ENCODE peak calls at places on chromosomes 11 and 22, in five cellular contexts. K is fibroblast of the aortic adventitia, R is RWPE1, M is uterus, O is testis. D is an unnamed sample.

GRCh38 chr22:32206774-32207758 is 2.2 kb upstream of the RFPL2 start:
- DNase-seq in K (peak), R (no peak), M (no peak), O (no peak), D (no peak)

GRCh38 chr11:114448749-114449484 is 9.7 kb downstream of the REXO2 start:
- DNase-seq in K (peak), R (no peak), M (no peak), O (no peak), D (no peak)

GRCh38 chr11:111352935-111353695 is 26.0 kb downstream of the POU2AF1 start:
- DNase-seq in K (no peak), R (no peak), M (peak), O (peak), D (no peak)

GRCh38 chr22:30243671-30244465 is 2.7 kb downstream of the LIF start:
- DNase-seq in K (no peak), R (no peak), M (no peak), O (no peak), D (no peak)

GRCh38 chr11:131373326-131373725 is 2.9 kb downstream of the NTM start:
- DNase-seq in K (no peak), R (no peak), M (no peak), O (no peak), D (no peak)

GRCh38 chr22:47168900-47169800 is 406.7 kb downstream of the TBC1D22A start:
- DNase-seq in K (peak), R (no peak), M (no peak), O (no peak), D (no peak)

GRCh38 chr22:35451602-35452001 is 51.7 kb downstream of the MCM5 start:
- DNase-seq in K (no peak), R (no peak), M (no peak), O (no peak), D (no peak)

GRCh38 chr11:64259533-64260067 is 8.3 kb downstream of the PLCB3 start:
- DNase-seq in K (no peak), R (no peak), M (no peak), O (no peak), D (no peak)

GRCh38 chr11:26297179-26297970 is 34.6 kb upstream of the ANO3 start:
- DNase-seq in K (peak), R (peak), M (no peak), O (no peak), D (no peak)

GRCh38 chr11:116861539-116861938 is 24.1 kb upstream of the APOA1 start:
- DNase-seq in K (peak), R (peak), M (no peak), O (no peak), D (no peak)

GRCh38 chr11:133917921-133918605 is 38.7 kb downstream of the IGSF9B start:
- DNase-seq in K (no peak), R (no peak), M (no peak), O (peak), D (no peak)

GRCh38 chr11:925158-925495 is 543 bp upstream of the AP2A2 start:
- DNase-seq in K (no peak), R (no peak), M (peak), O (no peak), D (no peak)

GRCh38 chr11:79691445-79691844 is 250.6 kb upstream of the TENM4 start:
- DNase-seq in K (no peak), R (no peak), M (no peak), O (no peak), D (no peak)

GRCh38 chr22:40263191-40263590 is 83.1 kb upstream of the ADSL start:
- DNase-seq in K (peak), R (no peak), M (peak), O (no peak), D (no peak)

GRCh38 chr11:61679301-61679700 is 890 bp upstream of the DAGLA start:
- DNase-seq in K (no peak), R (no peak), M (no peak), O (peak), D (no peak)

GRCh38 chr22:37331034-37331428 is 48.7 kb downstream of the CYTH4 start:
- DNase-seq in K (peak), R (peak), M (no peak), O (no peak), D (no peak)

GRCh38 chr11:122681731-122682130 is 26.2 kb downstream of the UBASH3B start:
- DNase-seq in K (no peak), R (no peak), M (no peak), O (no peak), D (no peak)

GRCh38 chr11:17525570-17525969 is 18.6 kb downstream of the USH1C start:
- DNase-seq in K (no peak), R (no peak), M (no peak), O (no peak), D (no peak)

GRCh38 chr22:41668971-41669911 is 19.4 kb downstream of the SNU13 start:
- DNase-seq in K (peak), R (no peak), M (no peak), O (no peak), D (no peak)

GRCh38 chr11:59866397-59866796 is at the start of gene TCN1:
- DNase-seq in K (no peak), R (no peak), M (no peak), O (no peak), D (no peak)

GRCh38 chr22:29307658-29308147 is 1.3 kb downstream of the GAS2L1 start:
- DNase-seq in K (no peak), R (no peak), M (no peak), O (no peak), D (no peak)

GRCh38 chr11:1382831-1383607 is 6.7 kb upstream of the BRSK2 start:
- DNase-seq in K (peak), R (peak), M (peak), O (peak), D (peak)

GRCh38 chr11:86896486-86896885 is 58.7 kb downstream of the FZD4 start:
- DNase-seq in K (peak), R (no peak), M (no peak), O (no peak), D (no peak)

GRCh38 chr11:60165946-60166345 is 16.9 kb downstream of the MS4A6A start:
- DNase-seq in K (no peak), R (no peak), M (no peak), O (no peak), D (no peak)

GRCh38 chr11:126817096-126817495 is 183.5 kb downstream of the KIRREL3 start:
- DNase-seq in K (no peak), R (no peak), M (no peak), O (no peak), D (no peak)

GRCh38 chr11:126809514-126810289 is 190.9 kb downstream of the KIRREL3 start:
- DNase-seq in K (no peak), R (no peak), M (no peak), O (no peak), D (no peak)

GRCh38 chr11:126817523-126818450 is 182.8 kb downstream of the KIRREL3 start:
- DNase-seq in K (no peak), R (no peak), M (no peak), O (no peak), D (no peak)

GRCh38 chr11:126816655-126817054 is 183.9 kb downstream of the KIRREL3 start:
- DNase-seq in K (no peak), R (no peak), M (no peak), O (no peak), D (no peak)

DNA sequence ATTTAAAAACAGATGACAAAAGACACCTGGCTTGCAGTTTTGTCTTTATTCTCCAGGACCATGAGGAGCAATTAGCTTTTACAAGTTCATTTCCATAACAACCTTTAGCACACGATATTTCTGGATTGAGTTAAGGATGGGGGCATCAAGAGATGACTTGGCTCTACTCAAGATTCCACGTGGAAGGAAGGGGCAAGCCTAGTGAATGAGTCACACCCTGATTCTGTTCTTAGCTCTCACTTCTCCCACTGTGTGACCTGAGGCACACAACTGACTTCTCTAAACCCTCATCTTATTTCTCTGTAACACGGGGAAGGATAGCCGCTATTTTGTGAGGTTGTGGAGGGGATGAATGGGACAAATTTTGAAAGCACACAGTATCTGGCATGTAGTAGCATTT is 185.5 kb downstream of the KIRREL3 start:
- DNase-seq in K (peak), R (no peak), M (no peak), O (no peak), D (no peak)
- TF ChIP-seq CTCF in K (no peak), R (no peak), M (no peak), O (no peak), D (no peak)

GRCh38 chr11:75563978-75564552 is 2.0 kb downstream of the SERPINH1 start:
- DNase-seq in K (peak), R (peak), M (peak), O (peak), D (no peak)
- TF ChIP-seq CTCF in K (peak), R (no peak), M (peak), O (peak), D (peak)

GRCh38 chr11:8685306-8685705 is 2.7 kb downstream of the RPL27A start:
- DNase-seq in K (no peak), R (no peak), M (no peak), O (no peak), D (no peak)

GRCh38 chr11:8684600-8685290 is 2.2 kb downstream of the RPL27A start:
- DNase-seq in K (no peak), R (no peak), M (no peak), O (no peak), D (no peak)

GRCh38 chr11:8686325-8686724 is 3.7 kb downstream of the RPL27A start:
- DNase-seq in K (no peak), R (no peak), M (no peak), O (no peak), D (no peak)

GRCh38 chr11:8683115-8683807 is 669 bp downstream of the RPL27A start:
- DNase-seq in K (peak), R (no peak), M (no peak), O (no peak), D (no peak)

DNA sequence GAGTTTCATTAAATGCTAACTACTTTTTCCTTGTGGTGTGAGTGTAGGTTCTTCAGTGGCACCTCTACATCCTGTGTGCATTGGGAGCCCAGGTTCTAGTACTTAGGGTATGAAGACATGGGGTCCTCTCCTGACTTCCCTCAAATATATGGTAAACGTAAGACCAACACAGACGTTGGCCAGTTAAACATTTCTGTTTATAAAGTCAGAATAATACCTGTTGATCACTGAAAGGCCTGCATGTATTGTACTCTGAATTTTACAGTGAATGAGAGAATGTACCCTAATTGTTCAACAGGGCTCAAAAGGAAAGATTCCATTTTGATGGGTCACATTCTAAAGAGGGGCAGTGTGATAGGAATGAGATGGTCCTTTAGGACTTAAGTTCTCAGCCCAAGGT is 3.2 kb downstream of the RPL27A start:
- DNase-seq in K (no peak), R (no peak), M (no peak), O (no peak), D (no peak)
- TF ChIP-seq CTCF in K (no peak), R (no peak), M (no peak), O (no peak), D (no peak)

GRCh38 chr11:66264893-66265292 is 3.5 kb upstream of the RAB1B start:
- DNase-seq in K (no peak), R (no peak), M (no peak), O (no peak), D (no peak)
- TF ChIP-seq CTCF in K (peak), R (peak), M (no peak), O (peak), D (peak)

GRCh38 chr11:76267563-76267962 is 61.3 kb upstream of the WNT11 start:
- DNase-seq in K (peak), R (no peak), M (no peak), O (no peak), D (no peak)

GRCh38 chr11:76269247-76269646 is 62.9 kb upstream of the WNT11 start:
- DNase-seq in K (no peak), R (no peak), M (no peak), O (no peak), D (peak)

GRCh38 chr11:76266701-76267100 is 60.4 kb upstream of the WNT11 start:
- DNase-seq in K (no peak), R (no peak), M (no peak), O (no peak), D (no peak)

GRCh38 chr11:76269661-76270322 is 63.5 kb upstream of the WNT11 start:
- DNase-seq in K (no peak), R (no peak), M (no peak), O (no peak), D (no peak)

GRCh38 chr11:76268498-76268897 is 62.2 kb upstream of the WNT11 start:
- DNase-seq in K (no peak), R (no peak), M (no peak), O (no peak), D (no peak)
- TF ChIP-seq CTCF in K (no peak), R (no peak), M (no peak), O (no peak), D (no peak)

DNA sequence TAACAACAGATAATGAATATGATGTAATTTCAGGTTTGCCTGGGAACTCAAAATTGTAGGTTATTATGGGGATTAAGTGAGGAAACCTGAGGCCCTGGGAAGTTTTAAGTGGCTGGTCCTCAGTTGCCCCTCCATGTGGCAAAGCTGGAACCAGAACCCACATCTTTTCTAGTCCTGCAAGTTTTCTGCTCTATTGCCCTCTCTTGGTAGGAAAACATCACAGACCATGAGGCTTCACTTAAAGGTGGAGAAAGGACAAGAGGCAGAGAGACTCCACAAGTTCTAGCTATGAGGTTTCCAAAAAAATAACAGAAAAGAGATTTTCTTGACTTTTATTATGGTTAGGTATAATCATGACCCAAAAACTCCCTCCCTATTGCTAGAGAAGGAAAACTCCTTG is 115.5 kb upstream of the DDI1 start:
- DNase-seq in K (no peak), R (no peak), M (no peak), O (no peak), D (no peak)
- TF ChIP-seq CTCF in K (no peak), R (no peak), M (no peak), O (no peak), D (no peak)

GRCh38 chr22:17201285-17201945 is 17.8 kb downstream of the ADA2 start:
- DNase-seq in K (peak), R (no peak), M (no peak), O (no peak), D (no peak)

DNA sequence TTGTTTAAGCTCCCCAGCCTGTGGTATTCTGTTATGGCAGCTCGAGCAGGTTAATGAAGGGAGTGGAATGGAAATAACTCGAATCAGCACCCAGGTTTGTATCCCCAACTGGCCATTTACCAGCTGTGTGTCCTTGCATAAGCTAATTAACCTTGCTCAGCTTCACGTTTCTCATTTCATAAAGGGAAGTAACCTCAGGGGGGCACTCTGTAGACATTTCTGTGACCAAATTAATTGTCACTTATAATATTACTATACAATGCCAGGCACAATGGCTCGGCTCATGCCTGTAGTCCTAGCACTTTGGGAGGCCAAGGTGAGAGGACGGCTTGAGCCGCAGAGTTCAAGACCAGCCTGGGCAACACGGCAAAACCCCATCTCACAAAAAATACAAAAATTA is 13.8 kb downstream of the ADA2 start:
- DNase-seq in K (no peak), R (no peak), M (no peak), O (no peak), D (no peak)
- TF ChIP-seq CTCF in K (no peak), R (no peak), M (no peak), O (no peak), D (no peak)

GRCh38 chr11:119030329-119031047 is at the start of gene SLC37A4:
- DNase-seq in K (peak), R (peak), M (peak), O (peak), D (peak)
- TF ChIP-seq CTCF in K (peak), R (peak), M (peak), O (peak), D (no peak)

DNA sequence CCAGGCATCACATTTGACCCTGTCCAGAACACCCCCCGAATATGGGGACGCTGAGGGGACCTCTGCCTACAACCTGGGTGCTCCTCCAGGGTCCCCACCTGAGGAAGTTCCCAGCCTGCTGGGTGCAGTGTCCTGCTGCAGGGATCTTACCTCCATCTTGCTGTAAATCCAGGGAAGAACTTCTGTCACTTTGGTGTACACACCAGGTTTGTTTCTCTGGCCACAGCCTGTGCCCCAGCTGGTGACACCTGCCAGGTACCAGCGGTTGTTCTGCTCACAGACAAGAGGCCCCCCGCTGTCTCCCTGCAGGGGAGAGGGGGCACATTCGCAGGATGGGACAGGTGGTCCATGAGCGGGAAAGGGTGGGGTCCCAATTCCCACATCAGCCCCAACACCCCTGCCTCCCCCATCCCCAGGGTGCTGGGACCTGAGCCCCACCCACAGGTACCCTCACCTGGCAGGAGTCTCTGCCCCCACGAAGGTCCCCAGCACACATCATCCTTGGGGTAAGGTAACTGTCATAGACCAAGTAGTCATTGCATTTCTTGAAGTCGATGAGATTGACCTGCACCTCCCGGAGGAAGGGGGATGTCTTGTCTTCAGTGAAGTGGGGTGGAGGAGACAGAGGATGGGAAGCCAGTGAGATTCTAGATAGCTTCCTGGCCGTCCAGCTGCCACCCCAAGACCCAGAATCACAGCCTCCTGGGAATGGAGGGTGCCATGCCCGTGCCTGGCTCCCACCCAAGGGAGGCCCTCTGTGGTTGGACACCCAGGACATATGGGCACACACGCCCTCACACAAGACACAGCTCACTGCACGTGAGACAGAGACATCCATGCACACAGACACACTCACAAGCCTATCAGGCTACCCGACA is 25.5 kb downstream of the TMPRSS13 start:
- DNase-seq in K (no peak), R (no peak), M (peak), O (no peak), D (no peak)
- TF ChIP-seq CTCF in K (no peak), R (no peak), M (no peak), O (no peak), D (no peak)

GRCh38 chr22:44326549-44326881 is 13.8 kb upstream of the SHISAL1 start:
- DNase-seq in K (no peak), R (no peak), M (no peak), O (no peak), D (no peak)

GRCh38 chr22:44328326-44328725 is 15.6 kb upstream of the SHISAL1 start:
- DNase-seq in K (no peak), R (no peak), M (no peak), O (no peak), D (no peak)

GRCh38 chr22:44329179-44329796 is 16.5 kb upstream of the SHISAL1 start:
- DNase-seq in K (no peak), R (no peak), M (no peak), O (no peak), D (no peak)

GRCh38 chr22:44328762-44329161 is 16.0 kb upstream of the SHISAL1 start:
- DNase-seq in K (no peak), R (no peak), M (no peak), O (no peak), D (no peak)

GRCh38 chr22:44325718-44326548 is 13.2 kb upstream of the SHISAL1 start:
- DNase-seq in K (peak), R (no peak), M (no peak), O (no peak), D (no peak)
- TF ChIP-seq CTCF in K (peak), R (peak), M (no peak), O (no peak), D (no peak)

D was measured in gastrocnemius medialis.